ENCODE peak calls at places on chromosome 9, in seven cellular contexts. K is stomach, R is GM06990, V is IMR-90, Q is GM13976, C is GM23338, E is heart left ventricle. B is an unnamed sample.

GRCh38 chr9:121312169-121312568 is 44.2 kb downstream of the GSN start:
- DNase-seq in K (no peak), R (no peak), V (no peak), Q (no peak), C (no peak), E (no peak), B (no peak)

GRCh38 chr9:135963938-135964337 is 2.8 kb upstream of the UBAC1 start:
- DNase-seq in K (no peak), R (no peak), V (no peak), Q (no peak), C (no peak), E (no peak), B (no peak)

GRCh38 chr9:106277931-106278330 is 583.6 kb downstream of the TMEM38B start:
- DNase-seq in K (no peak), R (no peak), V (no peak), Q (no peak), C (no peak), E (no peak), B (no peak)

GRCh38 chr9:19102181-19102630 is 498 bp downstream of the HAUS6 start:
- DNase-seq in K (no peak), R (no peak), V (peak), Q (peak), C (peak), E (peak), B (no peak)

GRCh38 chr9:27476870-27477269 is 47.2 kb upstream of the IFNK start:
- DNase-seq in K (no peak), R (no peak), V (no peak), Q (no peak), C (no peak), E (no peak), B (no peak)

GRCh38 chr9:88418715-88419540 is 30.7 kb downstream of the SPIN1 start:
- DNase-seq in K (no peak), R (no peak), V (no peak), Q (no peak), C (no peak), E (no peak), B (peak)

GRCh38 chr9:114000671-114001409 is 77.3 kb downstream of the AMBP start:
- DNase-seq in K (peak), R (no peak), V (peak), Q (no peak), C (no peak), E (peak), B (peak)

GRCh38 chr9:74500584-74500924 is 3.4 kb downstream of the RORB start:
- DNase-seq in K (no peak), R (no peak), V (no peak), Q (no peak), C (peak), E (no peak), B (no peak)

GRCh38 chr9:73824671-73825070 is 672.5 kb upstream of the RORB start:
- DNase-seq in K (no peak), R (no peak), V (no peak), Q (no peak), C (peak), E (no peak), B (no peak)

GRCh38 chr9:130825051-130825651 is 9.9 kb upstream of the ABL1 start:
- DNase-seq in K (no peak), R (no peak), V (peak), Q (no peak), C (peak), E (no peak), B (peak)

GRCh38 chr9:128429505-128430086 is 8.9 kb downstream of the CERCAM start:
- DNase-seq in K (no peak), R (no peak), V (no peak), Q (no peak), C (no peak), E (no peak), B (no peak)

GRCh38 chr9:129341991-129342348 is 163.9 kb upstream of the IER5L start:
- DNase-seq in K (no peak), R (no peak), V (no peak), Q (no peak), C (no peak), E (no peak), B (no peak)

GRCh38 chr9:35791321-35791921 is at the start of gene NPR2:
- DNase-seq in K (no peak), R (no peak), V (peak), Q (no peak), C (peak), E (peak), B (no peak)

GRCh38 chr9:72542917-72543316 is 21.5 kb downstream of the TMC1 start:
- DNase-seq in K (no peak), R (no peak), V (peak), Q (no peak), C (no peak), E (no peak), B (peak)

GRCh38 chr9:133225171-133226011 is 16.3 kb upstream of the OBP2B start:
- DNase-seq in K (peak), R (no peak), V (no peak), Q (no peak), C (no peak), E (no peak), B (no peak)

GRCh38 chr9:121331992-121332685 is 37.9 kb downstream of the STOM start:
- DNase-seq in K (no peak), R (no peak), V (peak), Q (no peak), C (peak), E (no peak), B (peak)

GRCh38 chr9:36306481-36307306 is 48.4 kb upstream of the GNE start:
- DNase-seq in K (no peak), R (no peak), V (peak), Q (no peak), C (no peak), E (no peak), B (no peak)

GRCh38 chr9:124390812-124391658 is 24.2 kb downstream of the PSMB7 start:
- DNase-seq in K (no peak), R (no peak), V (peak), Q (no peak), C (no peak), E (no peak), B (peak)

GRCh38 chr9:125049212-125049611 is 94.1 kb downstream of the SCAI start:
- DNase-seq in K (no peak), R (no peak), V (peak), Q (no peak), C (no peak), E (no peak), B (no peak)

GRCh38 chr9:109466623-109467590 is 31.2 kb downstream of the PTPN3 start:
- DNase-seq in K (no peak), R (no peak), V (peak), Q (no peak), C (no peak), E (no peak), B (no peak)

GRCh38 chr9:128936171-128936865 is 11.1 kb downstream of the DOLK start:
- DNase-seq in K (no peak), R (no peak), V (no peak), Q (peak), C (no peak), E (no peak), B (no peak)

GRCh38 chr9:28365020-28365640 is 791.8 kb upstream of the C9orf72 start:
- DNase-seq in K (no peak), R (no peak), V (no peak), Q (no peak), C (peak), E (no peak), B (no peak)

GRCh38 chr9:91536211-91536691 is 112.6 kb upstream of the NFIL3 start:
- DNase-seq in K (no peak), R (no peak), V (peak), Q (no peak), C (no peak), E (no peak), B (peak)

GRCh38 chr9:134376386-134377142 is 50.3 kb downstream of the RXRA start:
- DNase-seq in K (no peak), R (no peak), V (no peak), Q (no peak), C (no peak), E (peak), B (no peak)

GRCh38 chr9:118104385-118104784 is 400.2 kb downstream of the TLR4 start:
- DNase-seq in K (no peak), R (no peak), V (no peak), Q (no peak), C (no peak), E (no peak), B (no peak)

GRCh38 chr9:96344458-96345180 is 38.9 kb downstream of the SLC35D2 start:
- DNase-seq in K (no peak), R (no peak), V (peak), Q (no peak), C (peak), E (peak), B (peak)

GRCh38 chr9:76403352-76403751 is 9.1 kb upstream of the RFK start:
- DNase-seq in K (no peak), R (peak), V (peak), Q (peak), C (peak), E (no peak), B (peak)

GRCh38 chr9:81519816-81520215 is 169.5 kb downstream of the TLE1 start:
- DNase-seq in K (no peak), R (no peak), V (peak), Q (no peak), C (no peak), E (no peak), B (peak)

GRCh38 chr9:81526587-81526986 is 162.8 kb downstream of the TLE1 start:
- DNase-seq in K (no peak), R (no peak), V (peak), Q (no peak), C (no peak), E (no peak), B (peak)

GRCh38 chr9:81517954-81518353 is 171.4 kb downstream of the TLE1 start:
- DNase-seq in K (no peak), R (no peak), V (no peak), Q (no peak), C (no peak), E (no peak), B (no peak)

GRCh38 chr9:81521892-81522291 is 167.5 kb downstream of the TLE1 start:
- DNase-seq in K (no peak), R (no peak), V (no peak), Q (no peak), C (no peak), E (no peak), B (no peak)

DNA sequence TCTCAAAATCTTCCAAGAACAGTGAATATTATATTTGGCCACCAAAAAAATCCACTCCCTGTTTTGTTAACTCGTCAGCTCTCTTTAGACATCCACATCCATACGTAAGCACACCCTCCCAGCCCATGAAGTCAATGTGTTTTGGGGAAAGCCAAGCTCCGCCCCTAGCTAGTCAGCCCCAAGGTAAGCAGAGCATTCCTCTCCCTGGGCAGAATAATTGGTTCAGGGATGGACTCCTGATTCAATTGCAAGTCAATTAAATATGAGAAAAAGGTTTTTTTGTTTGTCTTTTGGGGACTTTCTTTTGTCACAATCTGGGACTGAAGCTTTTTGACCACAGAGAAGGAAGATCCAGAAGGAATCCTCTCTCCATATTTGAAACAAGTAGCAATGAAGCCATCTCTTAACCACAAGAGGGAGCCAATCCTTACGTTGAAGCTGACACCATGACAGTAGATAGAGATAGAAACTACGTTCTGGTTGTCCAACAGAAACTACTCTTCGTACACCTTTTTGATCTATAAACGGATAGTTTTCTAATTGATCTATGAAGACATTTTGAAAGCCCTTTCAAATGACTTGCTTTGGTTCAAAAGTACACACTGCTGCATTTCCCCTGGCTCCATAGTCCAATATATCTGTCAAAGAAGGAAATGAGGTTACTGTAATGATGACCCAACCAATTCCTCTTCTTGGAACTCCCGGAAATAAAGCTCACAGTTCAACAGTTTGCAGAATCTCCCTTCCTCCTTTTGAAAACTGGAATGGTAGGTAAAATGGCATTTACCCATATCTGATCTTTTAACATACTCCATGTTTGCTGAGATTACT is 166.4 kb downstream of the TLE1 start:
- DNase-seq in K (no peak), R (no peak), V (peak), Q (peak), C (peak), E (no peak), B (peak)
- TF ChIP-seq CTCF in K (peak), R (peak), V (peak), Q (no peak), C (peak), E (peak), B (peak)

DNA sequence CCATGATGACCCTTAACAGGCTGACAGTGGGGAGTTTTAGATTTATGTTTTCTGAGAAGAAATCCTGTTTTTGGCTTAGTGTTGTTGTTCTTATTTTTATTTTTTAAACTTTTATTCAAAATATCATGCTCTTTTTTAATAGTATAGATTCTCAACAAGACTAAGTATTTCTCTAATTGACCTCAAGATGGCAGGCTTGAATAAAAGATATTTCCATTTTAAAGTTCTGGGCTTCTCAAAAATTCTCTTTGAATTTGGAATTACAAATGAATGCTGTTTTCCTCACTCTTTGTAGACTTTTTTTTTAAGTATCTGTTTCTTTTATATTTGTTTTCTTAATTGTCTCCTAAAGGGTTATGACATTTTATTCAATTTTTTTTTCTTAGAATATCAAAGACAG is 50.0 kb upstream of the SH3GL2 start:
- DNase-seq in K (no peak), R (no peak), V (peak), Q (no peak), C (peak), E (no peak), B (peak)
- TF ChIP-seq CTCF in K (no peak), R (peak), V (peak), Q (no peak), C (no peak), E (no peak), B (peak)

GRCh38 chr9:13688990-13689600 is 409.6 kb upstream of the MPDZ start:
- DNase-seq in K (no peak), R (no peak), V (no peak), Q (no peak), C (peak), E (no peak), B (peak)
- TF ChIP-seq CTCF in K (no peak), R (no peak), V (peak), Q (no peak), C (peak), E (peak), B (peak)

DNA sequence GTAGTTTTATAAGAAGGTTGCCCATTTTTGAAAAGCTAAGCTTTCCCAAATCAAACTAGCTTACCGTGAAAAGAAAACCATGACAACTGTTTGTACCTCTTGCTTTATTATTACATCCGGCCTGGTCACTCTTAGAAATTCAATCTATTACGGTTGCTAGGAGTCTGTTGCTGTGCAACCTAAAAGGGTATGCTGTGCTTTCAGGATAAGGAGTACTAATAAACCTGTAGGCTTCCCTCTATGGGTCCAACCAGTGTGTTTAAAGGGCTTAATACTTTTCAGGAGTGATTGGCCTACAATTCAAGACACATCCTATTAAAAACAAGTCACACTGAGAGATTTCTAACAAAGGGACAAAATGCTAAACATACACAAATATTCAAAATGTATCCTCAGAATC is 27.1 kb downstream of the RFX3 start:
- DNase-seq in K (no peak), R (no peak), V (peak), Q (no peak), C (no peak), E (no peak), B (peak)
- TF ChIP-seq CTCF in K (no peak), R (no peak), V (no peak), Q (no peak), C (no peak), E (no peak), B (no peak)

GRCh38 chr9:1709347-1709746 is 305.8 kb upstream of the SMARCA2 start:
- DNase-seq in K (no peak), R (no peak), V (no peak), Q (peak), C (peak), E (no peak), B (no peak)
- TF ChIP-seq CTCF in K (no peak), R (peak), V (no peak), Q (no peak), C (peak), E (peak), B (no peak)

GRCh38 chr9:7790022-7790818 is 9.4 kb downstream of the DMAC1 start:
- DNase-seq in K (no peak), R (no peak), V (no peak), Q (no peak), C (no peak), E (no peak), B (no peak)
- TF ChIP-seq CTCF in K (no peak), R (no peak), V (no peak), Q (no peak), C (no peak), E (no peak), B (no peak)

GRCh38 chr9:94586316-94586715 is 7.3 kb downstream of the FBP2 start:
- DNase-seq in K (no peak), R (no peak), V (no peak), Q (no peak), C (no peak), E (no peak), B (no peak)

GRCh38 chr9:94584555-94584954 is 9.1 kb downstream of the FBP2 start:
- DNase-seq in K (no peak), R (no peak), V (no peak), Q (no peak), C (no peak), E (no peak), B (no peak)

GRCh38 chr9:94588681-94589080 is 4.9 kb downstream of the FBP2 start:
- DNase-seq in K (no peak), R (no peak), V (no peak), Q (no peak), C (no peak), E (no peak), B (no peak)

GRCh38 chr9:94591876-94592275 is 1.7 kb downstream of the FBP2 start:
- DNase-seq in K (no peak), R (no peak), V (no peak), Q (no peak), C (no peak), E (no peak), B (no peak)

GRCh38 chr9:94586814-94587213 is 6.8 kb downstream of the FBP2 start:
- DNase-seq in K (no peak), R (no peak), V (peak), Q (no peak), C (no peak), E (no peak), B (peak)
- TF ChIP-seq CTCF in K (no peak), R (no peak), V (no peak), Q (no peak), C (no peak), E (no peak), B (no peak)

GRCh38 chr9:132172185-132172584 is 10.3 kb downstream of the NTNG2 start:
- DNase-seq in K (no peak), R (no peak), V (no peak), Q (no peak), C (no peak), E (no peak), B (no peak)
- TF ChIP-seq CTCF in K (no peak), R (no peak), V (no peak), Q (no peak), C (no peak), E (no peak), B (no peak)

B was measured in fibroblast of the aortic adventitia.